ENCODE peak calls at places on chromosomes 3 and 15, in four cellular contexts. N is HepG2, P is HCT116, J is DND-41. C is an unnamed sample.

GRCh38 chr3:71652786-71653419 is 69.4 kb upstream of the FOXP1 start:
- DNase-seq in N (peak; percentile 50), P (peak; percentile 4), J (peak; percentile 11), C (peak; percentile 32)

GRCh38 chr3:196966526-196967401 is 1.9 kb downstream of the PIGZ start:
- DNase-seq in N (no peak), P (no peak), J (no peak), C (no peak)

GRCh38 chr15:27730878-27731277 is 368.2 kb downstream of the OCA2 start:
- DNase-seq in N (no peak), P (no peak), J (no peak), C (no peak)

GRCh38 chr15:78338756-78339155 is 1.4 kb upstream of the CRABP1 start:
- DNase-seq in N (no peak), P (no peak), J (no peak), C (no peak)

GRCh38 chr15:41554401-41554800 is 4.6 kb upstream of the TYRO3 start:
- DNase-seq in N (no peak), P (no peak), J (no peak), C (no peak)

GRCh38 chr15:52794665-52795463 is 4.7 kb upstream of the ONECUT1 start:
- DNase-seq in N (no peak), P (no peak), J (no peak), C (no peak)

GRCh38 chr3:173823911-173824460 is 426.4 kb downstream of the NLGN1 start:
- DNase-seq in N (no peak), P (no peak), J (no peak), C (no peak)

GRCh38 chr3:69391554-69391953 is 5.7 kb upstream of the FRMD4B start:
- DNase-seq in N (peak; percentile 3), P (no peak), J (no peak), C (no peak)

GRCh38 chr3:123068227-123069020 is 1.6 kb downstream of the PDIA5 start:
- DNase-seq in N (peak; percentile 75), P (peak; percentile 45), J (no peak), C (peak; percentile 62)

GRCh38 chr15:83846847-83847246 is 192.9 kb downstream of the ADAMTSL3 start:
- DNase-seq in N (no peak), P (no peak), J (no peak), C (no peak)

GRCh38 chr3:112531358-112531781 is 30.4 kb downstream of the ATG3 start:
- DNase-seq in N (peak; percentile 3), P (peak; percentile 6), J (no peak), C (no peak)

GRCh38 chr15:52795464-52796227 is 5.5 kb upstream of the ONECUT1 start:
- DNase-seq in N (no peak), P (no peak), J (no peak), C (no peak)

GRCh38 chr15:28935316-28935715 is 49.5 kb downstream of the APBA2 start:
- DNase-seq in N (peak; percentile 58), P (no peak), J (no peak), C (no peak)

GRCh38 chr3:156341831-156342416 is 213.0 kb downstream of the SSR3 start:
- DNase-seq in N (no peak), P (no peak), J (no peak), C (no peak)

GRCh38 chr3:17901893-17902292 is 159.5 kb upstream of the TBC1D5 start:
- DNase-seq in N (no peak), P (no peak), J (no peak), C (no peak)

DNA sequence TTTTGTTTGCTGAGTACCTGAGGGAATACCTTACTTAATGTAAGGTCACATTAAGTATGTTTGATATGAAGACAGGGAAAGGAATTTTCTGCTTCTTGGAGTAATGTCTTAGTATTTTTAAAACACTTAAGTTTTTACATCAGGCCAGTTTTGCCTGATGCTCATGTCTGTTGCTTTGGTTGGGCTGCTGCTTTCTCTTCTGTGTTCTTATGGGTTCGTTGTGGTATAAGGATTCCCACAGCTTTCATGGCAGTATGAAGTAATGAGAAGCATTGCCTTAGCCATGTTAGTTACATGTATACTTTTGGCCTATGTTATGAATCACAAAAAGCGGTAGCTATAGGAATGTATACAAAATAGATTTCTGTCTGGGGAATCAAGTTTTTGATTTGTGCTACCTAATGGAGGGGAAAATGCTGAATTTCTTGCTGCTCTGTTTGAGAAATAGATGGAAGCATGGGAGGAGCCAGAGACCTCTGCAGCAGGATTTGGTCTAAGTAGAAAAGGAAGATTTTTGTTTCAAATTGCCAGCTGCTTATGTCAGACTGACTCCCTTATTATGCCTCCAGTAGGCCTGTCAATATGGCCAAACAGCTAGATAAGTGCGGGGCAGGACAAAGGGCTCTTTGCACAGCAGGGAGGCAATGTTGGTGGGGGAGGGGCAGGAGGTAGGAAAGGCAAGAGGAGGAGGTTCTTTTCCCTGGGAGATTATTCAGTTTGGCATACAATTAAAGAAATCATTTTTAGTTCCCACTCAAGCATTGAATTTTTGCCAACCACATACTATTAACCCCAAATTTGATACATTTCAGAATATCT is 5.2 kb downstream of the SETD5 start:
- DNase-seq in N (peak; percentile 88), P (no peak), J (no peak), C (peak; percentile 86)
- H3K4me1 ChIP-seq in N (peaks cover 78% of the 10 kb centered on the region), P (peaks cover 59% of the 10 kb centered on the region), J (peaks cover 56% of the 10 kb centered on the region), C (peaks cover 31% of the 10 kb centered on the region)

GRCh38 chr3:8733332-8734094 is at the start of gene CAV3:
- DNase-seq in N (no peak), P (no peak), J (no peak), C (no peak)
- H3K9ac ChIP-seq in N (no peak within 1 kb of the TSS), P (no peak within 1 kb of the TSS), J (no peak within 1 kb of the TSS), C (no peak within 1 kb of the TSS)

GRCh38 chr3:152392474-152392873 is 123.7 kb downstream of the MBNL1 start:
- DNase-seq in N (no peak), P (no peak), J (no peak), C (no peak)

GRCh38 chr3:152388631-152389030 is 119.9 kb downstream of the MBNL1 start:
- DNase-seq in N (no peak), P (no peak), J (no peak), C (no peak)

GRCh38 chr3:152389316-152389934 is 120.7 kb downstream of the MBNL1 start:
- DNase-seq in N (no peak), P (no peak), J (no peak), C (no peak)

GRCh38 chr3:152391671-152392070 is 122.9 kb downstream of the MBNL1 start:
- DNase-seq in N (no peak), P (no peak), J (no peak), C (no peak)

DNA sequence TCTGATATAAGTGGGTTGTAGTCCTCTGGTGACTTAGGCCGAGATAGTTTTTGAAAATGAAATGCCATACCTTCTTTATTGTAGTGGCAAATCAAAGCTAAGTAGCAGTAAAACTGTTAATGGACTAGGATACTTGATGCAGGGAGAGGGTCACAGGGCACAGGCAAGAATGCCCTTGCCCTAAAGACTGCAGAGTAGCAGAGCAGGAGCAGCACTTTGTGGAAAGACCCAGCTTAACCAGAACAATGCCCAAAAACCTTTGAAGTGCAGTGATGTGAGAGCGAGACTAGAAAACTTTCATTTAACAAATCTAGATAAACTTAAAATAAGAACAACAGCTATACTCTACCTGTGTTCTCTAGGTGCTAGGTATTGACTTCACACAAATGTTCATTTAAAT is 121.9 kb downstream of the MBNL1 start:
- DNase-seq in N (no peak), P (no peak), J (no peak), C (no peak)
- H3K4me1 ChIP-seq in N (peaks cover 42% of the 10 kb centered on the region), P (peaks cover 16% of the 10 kb centered on the region), J (no peaks in the 10 kb centered on the region), C (no peaks in the 10 kb centered on the region)

GRCh38 chr3:61562042-61562809 is 855 bp downstream of the PTPRG start:
- DNase-seq in N (no peak), P (no peak), J (no peak), C (peak; percentile 26)

GRCh38 chr3:61562810-61563613 is 1.6 kb downstream of the PTPRG start:
- DNase-seq in N (peak; percentile 20), P (no peak), J (no peak), C (peak; percentile 33)

GRCh38 chr3:61563614-61564404 is 2.4 kb downstream of the PTPRG start:
- DNase-seq in N (no peak), P (no peak), J (no peak), C (peak; percentile 20)

GRCh38 chr3:61565569-61565968 is 4.2 kb downstream of the PTPRG start:
- DNase-seq in N (no peak), P (no peak), J (no peak), C (no peak)

GRCh38 chr3:61564405-61565059 is 3.2 kb downstream of the PTPRG start:
- DNase-seq in N (no peak), P (no peak), J (no peak), C (peak; percentile 83)
- H3K9ac ChIP-seq in N (peak overlapping the region; percentile 98), P (no peak overlapping the region), J (no peak overlapping the region), C (peak overlapping the region; percentile 83)

DNA sequence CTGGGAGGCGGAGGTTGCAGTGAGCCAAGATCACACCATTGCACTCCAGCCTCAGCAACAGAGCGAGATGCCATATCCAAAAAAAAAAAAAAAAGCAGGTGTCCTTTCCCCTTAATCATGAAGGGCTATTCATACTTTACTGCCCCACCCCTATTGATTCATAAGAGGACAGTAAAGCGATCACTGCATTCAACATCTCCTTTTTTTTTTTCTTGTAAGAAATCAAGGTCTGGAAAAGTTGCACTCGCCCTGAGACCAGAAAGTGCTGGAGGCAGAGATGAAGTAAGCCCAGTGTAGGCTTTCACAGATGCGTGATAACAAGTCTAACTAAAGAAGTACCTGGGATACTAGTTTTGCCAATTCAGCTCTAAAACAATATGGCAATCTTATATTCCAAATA is 24.2 kb downstream of the B3GNT5 start:
- DNase-seq in N (no peak), P (no peak), J (no peak), C (no peak)
- H3K4me1 ChIP-seq in N (no peaks in the 10 kb centered on the region), P (peaks cover 37% of the 10 kb centered on the region), J (peaks cover 6% of the 10 kb centered on the region), C (no peaks in the 10 kb centered on the region)

GRCh38 chr3:19146685-19147650 is 1.3 kb upstream of the KCNH8 start:
- DNase-seq in N (peak; percentile 25), P (peak; percentile 19), J (peak; percentile 91), C (peak; percentile 84)
- H3K9ac ChIP-seq in N (no peak overlapping the region), P (no peak overlapping the region), J (peak overlapping the region; percentile 47), C (peak overlapping the region; percentile 40)

C was measured in colonic mucosa.